ENCODE peak calls at places on chromosome 16, in eight cellular contexts. D is sigmoid colon, V is breast epithelium, S is transverse colon, N is K562, O is prostate gland, E is SK-N-SH, Y is suprapubic skin. J is an unnamed sample.

GRCh38 chr16:4873091-4873490 is 25.8 kb downstream of the UBN1 start:
- DNase-seq in D (no peak), V (no peak), S (no peak), N (no peak), O (no peak), E (no peak), Y (no peak), J (no peak)

GRCh38 chr16:67528870-67529638 is 425 bp downstream of the RIPOR1 start:
- DNase-seq in D (no peak), V (no peak), S (peak), N (peak), O (no peak), E (peak), Y (peak), J (no peak)

GRCh38 chr16:73210686-73211085 is 162.8 kb upstream of the ZFHX3 start:
- DNase-seq in D (no peak), V (no peak), S (no peak), N (peak), O (no peak), E (no peak), Y (no peak), J (no peak)

GRCh38 chr16:71594000-71594646 is 17.2 kb upstream of the TAT start:
- DNase-seq in D (no peak), V (no peak), S (no peak), N (no peak), O (no peak), E (no peak), Y (no peak), J (no peak)

GRCh38 chr16:55655709-55656694 is at the start of gene SLC6A2:
- DNase-seq in D (no peak), V (no peak), S (no peak), N (no peak), O (peak), E (peak), Y (no peak), J (peak)

GRCh38 chr16:50273888-50274770 is 7.8 kb downstream of the ADCY7 start:
- DNase-seq in D (no peak), V (no peak), S (peak), N (no peak), O (no peak), E (no peak), Y (peak), J (peak)

GRCh38 chr16:57475711-57476339 is 10.5 kb downstream of the DOK4 start:
- DNase-seq in D (no peak), V (no peak), S (peak), N (peak), O (no peak), E (peak), Y (peak), J (peak)

GRCh38 chr16:23570992-23571632 is 13.6 kb downstream of the UBFD1 start:
- DNase-seq in D (no peak), V (no peak), S (no peak), N (no peak), O (no peak), E (no peak), Y (no peak), J (peak)

GRCh38 chr16:792221-792995 is 4.0 kb downstream of the CHTF18 start:
- DNase-seq in D (no peak), V (no peak), S (no peak), N (no peak), O (no peak), E (no peak), Y (no peak), J (no peak)

GRCh38 chr16:52078716-52079655 is 468.0 kb downstream of the TOX3 start:
- DNase-seq in D (no peak), V (peak), S (no peak), N (no peak), O (no peak), E (no peak), Y (no peak), J (no peak)

GRCh38 chr16:20865420-20866126 is 34.6 kb downstream of the DCUN1D3 start:
- DNase-seq in D (no peak), V (no peak), S (no peak), N (no peak), O (no peak), E (no peak), Y (no peak), J (no peak)

GRCh38 chr16:75254359-75254837 is 3.0 kb upstream of the BCAR1 start:
- DNase-seq in D (peak), V (peak), S (peak), N (no peak), O (no peak), E (peak), Y (peak), J (no peak)

GRCh38 chr16:75258807-75259141 is 7.3 kb upstream of the BCAR1 start:
- DNase-seq in D (no peak), V (no peak), S (no peak), N (no peak), O (no peak), E (peak), Y (peak), J (no peak)

GRCh38 chr16:75257886-75258806 is 6.7 kb upstream of the BCAR1 start:
- DNase-seq in D (peak), V (no peak), S (no peak), N (no peak), O (no peak), E (no peak), Y (no peak), J (no peak)

GRCh38 chr16:75256871-75257343 is 5.5 kb upstream of the BCAR1 start:
- DNase-seq in D (peak), V (no peak), S (peak), N (no peak), O (no peak), E (peak), Y (peak), J (no peak)

GRCh38 chr16:75256059-75256870 is 4.8 kb upstream of the BCAR1 start:
- DNase-seq in D (peak), V (no peak), S (no peak), N (peak), O (no peak), E (no peak), Y (peak), J (no peak)
- TF ChIP-seq POLR2AphosphoS5 in D (no peak), V (no peak), S (no peak), N (no peak), O (no peak), E (no peak), Y (no peak), J (no peak)

GRCh38 chr16:89322381-89323119 is 105.0 kb downstream of the ZNF778 start:
- DNase-seq in D (peak), V (no peak), S (no peak), N (peak), O (no peak), E (peak), Y (peak), J (no peak)
- TF ChIP-seq POLR2AphosphoS5 in D (no peak), V (no peak), S (no peak), N (no peak), O (no peak), E (no peak), Y (no peak), J (no peak)

DNA sequence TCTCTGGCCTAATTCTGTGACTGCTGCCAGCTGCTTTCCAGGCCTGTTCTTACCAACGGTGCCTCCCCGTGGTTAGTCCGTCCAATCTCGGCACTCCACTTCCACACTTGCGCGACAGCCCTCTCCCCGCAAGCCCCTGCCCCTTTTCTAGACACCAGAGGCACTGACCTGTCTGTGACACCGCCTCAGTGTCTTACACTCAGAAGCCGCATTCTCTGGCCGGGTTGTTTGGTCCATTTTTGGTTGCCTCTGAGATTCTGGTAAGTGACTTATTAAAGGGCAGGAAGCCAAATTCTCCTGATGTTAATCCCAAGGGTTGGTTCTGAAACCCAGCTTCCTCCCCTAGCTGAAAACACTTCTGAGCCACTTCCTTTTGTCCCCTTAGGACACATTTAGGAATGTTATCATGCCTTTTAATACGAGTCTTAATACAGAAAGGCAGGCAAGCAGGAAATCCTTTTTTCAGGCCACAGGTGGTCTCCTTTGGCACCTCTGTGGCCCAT is 1.2 kb upstream of the AKTIP start:
- DNase-seq in D (peak), V (peak), S (peak), N (peak), O (peak), E (peak), Y (peak), J (no peak)
- TF ChIP-seq POLR2AphosphoS5 in D (peak), V (no peak), S (peak), N (no peak), O (no peak), E (no peak), Y (no peak), J (no peak)

DNA sequence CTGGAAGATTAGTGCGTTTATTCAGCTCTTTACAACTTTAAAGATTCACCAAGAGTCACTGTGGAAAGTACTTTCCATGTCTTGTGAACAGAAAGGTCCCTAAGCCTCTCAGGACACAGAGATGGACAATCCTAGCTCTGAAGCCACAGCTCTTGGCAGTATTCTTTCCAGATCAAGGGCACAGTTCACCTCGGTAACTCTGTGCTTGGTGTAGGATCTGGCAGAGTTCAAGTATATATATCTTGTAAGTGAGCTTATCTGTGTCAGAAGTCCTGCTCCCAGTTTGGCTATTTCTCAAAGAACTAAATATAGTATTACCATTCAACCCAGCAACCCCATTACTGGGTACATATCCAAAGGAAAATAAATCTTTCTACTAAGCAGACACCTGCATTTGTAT is 183.7 kb downstream of the CBLN1 start:
- DNase-seq in D (no peak), V (no peak), S (no peak), N (no peak), O (no peak), E (no peak), Y (no peak), J (no peak)
- TF ChIP-seq POLR2AphosphoS5 in D (no peak), V (no peak), S (no peak), N (no peak), O (no peak), E (no peak), Y (no peak), J (no peak)

GRCh38 chr16:84643180-84643583 is 5.1 kb upstream of the KLHL36 start:
- DNase-seq in D (peak), V (peak), S (peak), N (no peak), O (peak), E (no peak), Y (peak), J (no peak)
- TF ChIP-seq POLR2AphosphoS5 in D (peak), V (peak), S (peak), N (no peak), O (peak), E (peak), Y (no peak), J (no peak)

J was measured in GM12891.